ENCODE peak calls at places on chromosome 12, in seven cellular contexts. U, H, R, I, K, X and D are unnamed samples. For H3K36me3 and H4K20me1, the result is how much of the 10 kb centered on the place peaks cover.

GRCh38 chr12:121227294-121227693 is 17.4 kb downstream of the P2RX4 start:
- DNase-seq in U (peak), H (no peak), R (no peak), I (no peak), K (peak), X (no peak), D (peak)

GRCh38 chr12:32471601-32472001 is 72.2 kb downstream of the FGD4 start:
- DNase-seq in U (peak), H (no peak), R (no peak), I (no peak), K (no peak), X (peak), D (no peak)

GRCh38 chr12:24919346-24920001 is 29.4 kb downstream of the BCAT1 start:
- DNase-seq in U (no peak), H (no peak), R (no peak), I (no peak), K (no peak), X (no peak), D (no peak)

GRCh38 chr12:122243965-122244364 is 18.1 kb upstream of the DIABLO start:
- DNase-seq in U (no peak), H (no peak), R (no peak), I (no peak), K (no peak), X (no peak), D (no peak)

GRCh38 chr12:51115516-51115915 is 32.1 kb upstream of the CSRNP2 start:
- DNase-seq in U (no peak), H (no peak), R (no peak), I (no peak), K (no peak), X (no peak), D (no peak)

GRCh38 chr12:3309805-3310204 is 181.2 kb upstream of the PRMT8 start:
- DNase-seq in U (no peak), H (no peak), R (no peak), I (no peak), K (no peak), X (no peak), D (no peak)

GRCh38 chr12:87618199-87618598 is 411.0 kb downstream of the C12orf50 start:
- DNase-seq in U (no peak), H (no peak), R (no peak), I (no peak), K (peak), X (peak), D (no peak)

GRCh38 chr12:7282844-7283243 is 21.0 kb upstream of the ACSM4 start:
- DNase-seq in U (no peak), H (no peak), R (no peak), I (no peak), K (no peak), X (no peak), D (peak)

GRCh38 chr12:113477171-113477841 is 5.6 kb upstream of the LHX5 start:
- DNase-seq in U (no peak), H (no peak), R (peak), I (no peak), K (no peak), X (no peak), D (no peak)

GRCh38 chr12:98893126-98893525 is 248.0 kb downstream of the APAF1 start:
- DNase-seq in U (no peak), H (no peak), R (no peak), I (no peak), K (no peak), X (no peak), D (no peak)

GRCh38 chr12:98895086-98895651 is 250.1 kb downstream of the APAF1 start:
- DNase-seq in U (no peak), H (no peak), R (peak), I (no peak), K (peak), X (no peak), D (no peak)

GRCh38 chr12:98894412-98895085 is 249.5 kb downstream of the APAF1 start:
- DNase-seq in U (no peak), H (no peak), R (peak), I (no peak), K (no peak), X (no peak), D (no peak)

GRCh38 chr12:98896938-98897337 is 251.8 kb downstream of the APAF1 start:
- DNase-seq in U (no peak), H (no peak), R (peak), I (no peak), K (peak), X (peak), D (no peak)

GRCh38 chr12:98893601-98894411 is 248.7 kb downstream of the APAF1 start:
- DNase-seq in U (no peak), H (no peak), R (peak), I (no peak), K (no peak), X (peak), D (no peak)
- TF ChIP-seq EZH2 in U (peak), H (no peak), R (peak), I (no peak), K (peak), X (peak), D (no peak)

GRCh38 chr12:131711551-131712205 is 788 bp downstream of the SFSWAP start:
- DNase-seq in U (no peak), H (no peak), R (peak), I (peak), K (peak), X (no peak), D (no peak)

GRCh38 chr12:131716282-131716681 is 5.4 kb downstream of the SFSWAP start:
- DNase-seq in U (no peak), H (no peak), R (no peak), I (peak), K (no peak), X (no peak), D (no peak)

GRCh38 chr12:131713349-131713748 is 2.5 kb downstream of the SFSWAP start:
- DNase-seq in U (no peak), H (no peak), R (peak), I (no peak), K (no peak), X (no peak), D (no peak)

GRCh38 chr12:131710464-131711457 is at the start of gene SFSWAP:
- DNase-seq in U (peak), H (peak), R (peak), I (peak), K (peak), X (peak), D (peak)

GRCh38 chr12:131714759-131715158 is 3.9 kb downstream of the SFSWAP start:
- DNase-seq in U (no peak), H (no peak), R (no peak), I (no peak), K (no peak), X (no peak), D (no peak)
- H3K36me3 ChIP-seq in U (half or more), H (half or more), R (under half), I (half or more), K (under half), X (under half), D (under half)

GRCh38 chr12:112370868-112371510 is 11.2 kb downstream of the HECTD4 start:
- DNase-seq in U (no peak), H (no peak), R (no peak), I (no peak), K (no peak), X (no peak), D (no peak)

GRCh38 chr12:112368856-112369255 is 13.4 kb downstream of the HECTD4 start:
- DNase-seq in U (no peak), H (no peak), R (no peak), I (no peak), K (no peak), X (no peak), D (no peak)

GRCh38 chr12:112367986-112368385 is 14.2 kb downstream of the HECTD4 start:
- DNase-seq in U (no peak), H (no peak), R (no peak), I (no peak), K (no peak), X (no peak), D (no peak)

GRCh38 chr12:112374166-112374740 is 8.0 kb downstream of the HECTD4 start:
- DNase-seq in U (no peak), H (no peak), R (no peak), I (no peak), K (no peak), X (no peak), D (no peak)

GRCh38 chr12:112370156-112370555 is 12.1 kb downstream of the HECTD4 start:
- DNase-seq in U (no peak), H (no peak), R (no peak), I (no peak), K (no peak), X (peak), D (no peak)
- H4K20me1 ChIP-seq in U (under half), H (under half), R (under half), I (under half), K (under half), X (under half), D (under half)

DNA sequence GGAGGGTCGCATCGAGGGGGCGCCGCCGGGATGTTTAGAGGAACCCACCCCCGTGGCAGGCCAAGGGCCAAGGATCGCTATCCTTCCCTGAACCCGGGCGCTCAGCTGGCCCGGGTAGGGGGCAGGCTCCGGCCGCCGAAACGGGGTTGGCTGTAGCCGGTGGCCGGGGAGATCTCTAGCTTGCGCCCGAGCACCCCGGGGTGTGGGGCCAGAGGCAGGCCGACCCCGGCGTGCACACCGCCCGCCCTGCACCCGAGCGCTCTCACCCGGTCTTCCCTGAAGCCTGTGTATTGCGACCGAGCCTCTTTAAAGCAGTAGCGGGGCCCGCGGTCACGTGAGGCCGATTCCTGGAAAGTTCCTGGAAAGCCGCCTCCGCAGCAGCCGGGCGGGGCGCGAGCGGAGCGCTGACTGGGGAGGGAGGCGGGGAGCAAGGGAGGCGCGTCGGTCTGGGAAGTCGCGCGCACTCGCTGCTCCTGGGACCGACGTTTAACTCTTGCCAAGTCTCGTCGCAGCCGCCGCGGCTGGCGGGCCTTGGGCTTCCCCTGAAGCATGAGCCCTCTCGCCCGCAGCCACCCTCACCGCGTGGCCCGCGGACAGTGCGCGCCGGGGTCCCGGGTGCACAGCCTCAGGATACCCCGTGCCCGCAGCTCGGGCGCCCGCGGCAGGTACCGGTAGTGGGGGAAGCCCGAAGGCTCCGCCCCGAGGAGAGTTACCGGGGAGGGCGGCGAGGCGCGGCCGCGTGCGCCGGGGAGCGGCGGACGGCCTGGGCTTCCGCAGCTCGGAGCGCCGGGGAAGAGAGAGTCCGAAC is 1.7 kb upstream of the SOCS2 start:
- DNase-seq in U (peak), H (peak), R (peak), I (peak), K (peak), X (peak), D (peak)
- TF ChIP-seq EZH2 in U (no peak), H (no peak), R (no peak), I (no peak), K (no peak), X (no peak), D (no peak)

DNA sequence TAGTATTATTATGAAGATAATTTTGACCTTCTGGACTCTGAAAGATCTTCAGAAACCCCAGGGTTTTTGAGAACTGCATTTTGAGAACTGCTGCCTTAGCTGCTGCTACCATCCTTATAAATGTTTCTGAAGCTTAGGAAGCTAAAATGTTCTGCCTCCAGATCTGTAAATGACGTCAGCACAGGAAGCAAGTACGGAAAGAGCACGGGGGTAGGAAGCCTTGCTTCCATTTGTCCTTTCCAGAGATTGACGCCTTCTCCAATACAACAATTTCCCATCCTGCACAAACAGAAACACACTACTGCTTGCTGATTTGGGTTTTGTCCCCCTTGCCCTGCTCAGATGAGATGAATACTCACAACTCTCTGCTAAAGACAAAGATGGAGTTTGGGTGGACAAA is 17.9 kb downstream of the RAD52 start:
- DNase-seq in U (no peak), H (no peak), R (no peak), I (no peak), K (no peak), X (no peak), D (no peak)
- H3K36me3 ChIP-seq in U (under half), H (under half), R (under half), I (under half), K (under half), X (under half), D (under half)